ENCODE peak calls at places on chromosomes 16 and 17, in five cellular contexts. E is heart left ventricle, F is neural progenitor cell, R is vagina, H is heart right ventricle. C is an unnamed sample.

GRCh38 chr17:36791150-36791653 is 146.1 kb upstream of the LHX1 start:
- DNase-seq in R (no peak), E (no peak), F (no peak), H (no peak), C (no peak)

GRCh38 chr17:4972752-4973151 is 5.1 kb upstream of the SPAG7 start:
- DNase-seq in H (no peak), F (no peak), R (no peak), E (no peak), C (no peak)

GRCh38 chr17:49497147-49498036 is 2.3 kb downstream of the NGFR start:
- DNase-seq in H (peak; percentile 36), F (peak; percentile 94), E (peak; percentile 77), R (no peak), C (peak; percentile 50)

GRCh38 chr17:7916799-7917198 is 710 bp upstream of the RNF227 start:
- DNase-seq in H (no peak), F (no peak), E (no peak), R (no peak), C (no peak)

GRCh38 chr16:11224894-11225676 is 30.9 kb downstream of the SOCS1 start:
- DNase-seq in E (peak; percentile 49), H (no peak), F (no peak), R (no peak), C (no peak)

GRCh38 chr17:48234922-48235321 is 127.4 kb downstream of the SNX11 start:
- DNase-seq in E (no peak), H (no peak), F (no peak), R (no peak), C (no peak)

GRCh38 chr16:67150833-67151396 is at the start of gene B3GNT9:
- DNase-seq in E (peak; percentile 87), H (peak; percentile 76), R (no peak), F (peak; percentile 86), C (peak; percentile 86)

GRCh38 chr17:45150911-45151809 is 2.9 kb downstream of the HEXIM1 start:
- DNase-seq in F (no peak), E (no peak), R (no peak), H (no peak), C (no peak)

GRCh38 chr16:81633147-81633619 is 145.9 kb upstream of the PLCG2 start:
- DNase-seq in F (peak; percentile 46), E (no peak), R (no peak), H (no peak), C (no peak)

GRCh38 chr17:21301593-21302550 is 17.4 kb downstream of the MAP2K3 start:
- DNase-seq in R (no peak), F (no peak), E (peak; percentile 20), H (no peak), C (no peak)

GRCh38 chr16:3971261-3971660 is 90.7 kb upstream of the CREBBP start:
- DNase-seq in R (no peak), H (no peak), E (no peak), F (no peak), C (no peak)
- H3K4me1 ChIP-seq in R (no peaks in the 10 kb centered on the region), H (no peaks in the 10 kb centered on the region), E (peaks cover 7% of the 10 kb centered on the region), F (peaks cover 9% of the 10 kb centered on the region), C (no peaks in the 10 kb centered on the region)

GRCh38 chr17:70173646-70174045 is 4.3 kb downstream of the KCNJ2 start:
- DNase-seq in F (no peak), E (peak; percentile 29), R (no peak), H (peak; percentile 18), C (no peak)

GRCh38 chr17:70172921-70173320 is 3.6 kb downstream of the KCNJ2 start:
- DNase-seq in H (no peak), F (no peak), R (no peak), E (no peak), C (no peak)

GRCh38 chr17:70169707-70170597 is 620 bp downstream of the KCNJ2 start:
- DNase-seq in E (peak; percentile 46), H (no peak), R (no peak), F (no peak), C (peak; percentile 19)

GRCh38 chr17:70171159-70171558 is 1.8 kb downstream of the KCNJ2 start:
- DNase-seq in F (no peak), E (no peak), R (no peak), H (no peak), C (no peak)

DNA sequence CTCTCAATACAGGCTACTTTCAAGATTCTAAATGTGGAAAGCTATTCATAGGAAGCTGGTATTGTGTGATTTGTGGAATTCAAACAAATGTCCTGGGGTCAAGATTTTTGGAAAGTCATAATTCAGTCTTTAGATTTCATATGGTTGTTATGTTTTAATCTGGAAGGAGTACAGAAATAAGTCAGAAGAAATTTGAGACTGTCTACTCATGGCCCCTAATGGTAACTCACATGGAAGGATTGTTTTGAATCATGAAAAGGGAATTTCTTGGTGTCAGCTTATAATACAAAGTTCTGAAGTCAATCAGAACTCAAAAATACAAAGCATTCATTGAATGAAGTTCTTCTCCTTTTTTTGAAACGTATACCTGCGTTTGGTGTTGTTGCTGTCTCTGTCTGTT is 3.1 kb downstream of the KCNJ2 start:
- DNase-seq in R (no peak), E (no peak), H (no peak), F (no peak), C (no peak)
- H3K27ac ChIP-seq in R (no peak overlapping the region), E (peak overlapping the region; percentile 94), H (no peak overlapping the region), F (no peak overlapping the region), C (no peak overlapping the region)

DNA sequence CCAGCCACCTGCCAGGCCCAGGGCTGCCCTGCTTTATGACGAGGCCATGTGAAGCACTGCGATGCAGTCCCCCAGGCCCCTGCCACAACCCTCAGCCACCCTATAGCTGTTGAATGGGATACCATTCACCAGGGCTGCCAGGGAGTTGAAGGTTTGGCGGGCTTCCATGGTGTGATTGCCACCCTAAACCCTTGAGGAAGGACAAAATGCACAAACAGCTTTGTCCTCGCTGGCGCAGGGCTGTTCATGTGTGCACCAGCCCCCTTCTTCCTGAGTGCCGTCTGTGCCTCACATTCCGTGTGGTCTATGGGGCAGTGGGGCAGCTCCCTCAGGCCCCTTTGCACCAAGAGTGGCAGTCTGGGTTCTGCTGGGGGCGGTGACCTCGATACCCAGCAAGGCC is 25.3 kb downstream of the NARF start:
- DNase-seq in E (no peak), R (no peak), F (no peak), H (no peak), C (no peak)
- H3K36me3 ChIP-seq in E (peaks cover 98% of the 10 kb centered on the region), R (no peaks in the 10 kb centered on the region), F (peaks cover 3% of the 10 kb centered on the region), H (peaks cover 53% of the 10 kb centered on the region), C (no peaks in the 10 kb centered on the region)

GRCh38 chr17:78677303-78678219 is 100.4 kb upstream of the DNAH17 start:
- DNase-seq in H (no peak), F (no peak), E (no peak), R (no peak), C (no peak)
- H3K4me1 ChIP-seq in H (no peaks in the 10 kb centered on the region), F (peaks cover 6% of the 10 kb centered on the region), E (no peaks in the 10 kb centered on the region), R (peaks cover 18% of the 10 kb centered on the region), C (peaks cover 5% of the 10 kb centered on the region)

GRCh38 chr17:57269052-57269451 is 12.7 kb downstream of the MSI2 start:
- DNase-seq in F (no peak), R (no peak), E (no peak), H (no peak), C (no peak)
- H3K27ac ChIP-seq in F (no peak overlapping the region), R (no peak overlapping the region), E (no peak overlapping the region), H (no peak overlapping the region), C (no peak overlapping the region)

GRCh38 chr17:78399693-78400144 is 21.3 kb downstream of the PGS1 start:
- DNase-seq in F (no peak), E (no peak), R (no peak), H (no peak), C (no peak)

GRCh38 chr17:78401246-78401645 is 22.8 kb downstream of the PGS1 start:
- DNase-seq in E (no peak), F (no peak), H (no peak), R (no peak), C (no peak)

GRCh38 chr17:78403822-78404221 is 25.4 kb downstream of the PGS1 start:
- DNase-seq in E (no peak), R (no peak), H (no peak), F (no peak), C (no peak)

GRCh38 chr17:78400581-78401240 is 22.3 kb downstream of the PGS1 start:
- DNase-seq in F (no peak), E (no peak), R (no peak), H (no peak), C (no peak)

GRCh38 chr17:78401891-78402290 is 23.4 kb downstream of the PGS1 start:
- DNase-seq in F (no peak), H (no peak), R (no peak), E (no peak), C (no peak)
- H3K36me3 ChIP-seq in F (no peaks in the 10 kb centered on the region), H (peaks cover 26% of the 10 kb centered on the region), R (no peaks in the 10 kb centered on the region), E (peaks cover 90% of the 10 kb centered on the region), C (no peaks in the 10 kb centered on the region)